ENCODE peak calls at places on chromosomes 7 and 10, in four cellular contexts. J is lower lobe of right lung; E is AG04450; H is Jurkat, Clone E6-1. S is an unnamed sample.

GRCh38 chr7:7639847-7640220 is 718 bp upstream of the UMAD1 start:
- DNase-seq in H (peak), J (no peak), E (no peak), S (no peak)

GRCh38 chr10:31522820-31523219 is 203.8 kb downstream of the ZEB1 start:
- DNase-seq in J (no peak), H (no peak), E (no peak), S (no peak)

GRCh38 chr10:411597-411996 is 276.3 kb downstream of the ZMYND11 start:
- DNase-seq in J (no peak), H (no peak), E (no peak), S (no peak)

GRCh38 chr7:94525917-94526316 is 16.3 kb downstream of the CASD1 start:
- DNase-seq in H (no peak), E (no peak), J (no peak), S (no peak)

GRCh38 chr7:88020953-88021650 is 87.1 kb downstream of the ADAM22 start:
- DNase-seq in E (no peak), H (no peak), J (no peak), S (no peak)

GRCh38 chr10:119073584-119073983 is 7.0 kb downstream of the EIF3A start:
- DNase-seq in J (no peak), H (no peak), E (no peak), S (no peak)

GRCh38 chr7:102410918-102411317 is 14.8 kb downstream of the PRKRIP1 start:
- DNase-seq in E (no peak), H (no peak), J (no peak), S (no peak)

GRCh38 chr10:71083457-71083975 is 128.9 kb upstream of the UNC5B start:
- DNase-seq in H (no peak), E (no peak), J (no peak), S (peak)

GRCh38 chr10:61784354-61785131 is 117.0 kb upstream of the ARID5B start:
- DNase-seq in E (no peak), J (no peak), H (no peak), S (no peak)

GRCh38 chr10:3948843-3949242 is 163.8 kb upstream of the KLF6 start:
- DNase-seq in H (peak), J (no peak), E (no peak), S (peak)